ENCODE peak calls at places on chromosomes 5 and 9, in ten cellular contexts. S, R, T, C, Y, W, H, U, O and B are unnamed samples. For H3K9me3, the result is how much of the 10 kb centered on the place peaks cover.

GRCh38 chr5:141250576-141250975 is 5.4 kb downstream of the PCDHB15 start:
- DNase-seq in S (no peak), R (no peak), T (no peak), C (no peak), Y (no peak), W (no peak), H (no peak), U (no peak), O (no peak), B (no peak)

GRCh38 chr9:126880226-126880946 is 19.9 kb downstream of the ZBTB34 start:
- DNase-seq in S (no peak), R (no peak), T (no peak), C (no peak), Y (no peak), W (no peak), H (no peak), U (no peak), O (no peak), B (no peak)

GRCh38 chr9:132694144-132694543 is 23.9 kb downstream of the GTF3C4 start:
- DNase-seq in S (peak), R (no peak), T (no peak), C (no peak), Y (no peak), W (no peak), H (no peak), U (no peak), O (no peak), B (no peak)

GRCh38 chr5:2997179-2997578 is 245.7 kb upstream of the IRX2 start:
- DNase-seq in S (no peak), R (no peak), T (no peak), C (no peak), Y (no peak), W (no peak), H (no peak), U (no peak), O (no peak), B (no peak)

GRCh38 chr5:43040287-43041098 is at the start of gene ANXA2R:
- DNase-seq in S (peak), R (peak), T (peak), C (peak), Y (peak), W (no peak), H (no peak), U (peak), O (peak), B (peak)

GRCh38 chr9:17148324-17148723 is 13.5 kb downstream of the CNTLN start:
- DNase-seq in S (no peak), R (no peak), T (no peak), C (no peak), Y (no peak), W (no peak), H (no peak), U (no peak), O (no peak), B (no peak)

GRCh38 chr9:26459959-26460358 is 432.6 kb downstream of the CAAP1 start:
- DNase-seq in S (no peak), R (no peak), T (no peak), C (no peak), Y (no peak), W (no peak), H (no peak), U (no peak), O (no peak), B (no peak)

GRCh38 chr5:134935711-134936602 is 31.0 kb downstream of the PCBD2 start:
- DNase-seq in S (no peak), R (no peak), T (no peak), C (no peak), Y (no peak), W (no peak), H (no peak), U (no peak), O (no peak), B (no peak)

GRCh38 chr9:81351166-81351565 is 338.2 kb downstream of the TLE1 start:
- DNase-seq in S (no peak), R (no peak), T (no peak), C (no peak), Y (no peak), W (no peak), H (no peak), U (no peak), O (no peak), B (no peak)

GRCh38 chr9:503881-504852 is 289.5 kb downstream of the DOCK8 start:
- DNase-seq in S (peak), R (peak), T (peak), C (peak), Y (peak), W (no peak), H (peak), U (peak), O (peak), B (peak)

GRCh38 chr5:7850533-7851239 is at the start of gene CFAP90:
- DNase-seq in S (peak), R (peak), T (peak), C (peak), Y (peak), W (no peak), H (peak), U (peak), O (peak), B (no peak)

GRCh38 chr5:134129411-134130238 is 15.1 kb downstream of the TCF7 start:
- DNase-seq in S (no peak), R (no peak), T (no peak), C (no peak), Y (no peak), W (no peak), H (no peak), U (no peak), O (no peak), B (no peak)

GRCh38 chr5:77326986-77327734 is 116.7 kb downstream of the PDE8B start:
- DNase-seq in S (no peak), R (no peak), T (no peak), C (no peak), Y (no peak), W (no peak), H (no peak), U (no peak), O (no peak), B (no peak)

GRCh38 chr5:141650851-141651727 is at the start of gene FCHSD1:
- DNase-seq in S (peak), R (peak), T (peak), C (peak), Y (peak), W (peak), H (peak), U (peak), O (peak), B (peak)

GRCh38 chr5:33890633-33891032 is 1.2 kb downstream of the ADAMTS12 start:
- DNase-seq in S (no peak), R (no peak), T (no peak), C (no peak), Y (no peak), W (no peak), H (no peak), U (no peak), O (no peak), B (no peak)

GRCh38 chr5:168780888-168781287 is 201.7 kb upstream of the PANK3 start:
- DNase-seq in S (no peak), R (no peak), T (no peak), C (no peak), Y (no peak), W (no peak), H (no peak), U (no peak), O (no peak), B (no peak)

GRCh38 chr5:10445352-10445751 is 3.7 kb downstream of the ROPN1L start:
- DNase-seq in S (no peak), R (no peak), T (no peak), C (no peak), Y (no peak), W (no peak), H (no peak), U (no peak), O (no peak), B (no peak)

GRCh38 chr9:122789256-122790046 is 718 bp downstream of the OR5C1 start:
- DNase-seq in S (no peak), R (no peak), T (no peak), C (no peak), Y (no peak), W (no peak), H (no peak), U (no peak), O (no peak), B (no peak)

GRCh38 chr9:129185991-129186390 is 7.9 kb upstream of the IER5L start:
- DNase-seq in S (no peak), R (no peak), T (no peak), C (no peak), Y (no peak), W (no peak), H (no peak), U (no peak), O (no peak), B (no peak)

GRCh38 chr9:98599566-98599965 is 109.2 kb downstream of the GABBR2 start:
- DNase-seq in S (no peak), R (no peak), T (no peak), C (no peak), Y (no peak), W (no peak), H (no peak), U (no peak), O (no peak), B (no peak)

GRCh38 chr5:56951946-56952691 is at the start of gene MIER3:
- DNase-seq in S (peak), R (peak), T (peak), C (peak), Y (peak), W (peak), H (peak), U (peak), O (peak), B (peak)

GRCh38 chr5:143142596-143143435 is 260.7 kb downstream of the NR3C1 start:
- DNase-seq in S (no peak), R (peak), T (peak), C (no peak), Y (peak), W (peak), H (no peak), U (peak), O (no peak), B (peak)

GRCh38 chr9:120676767-120677402 is 37.4 kb downstream of the MEGF9 start:
- DNase-seq in S (no peak), R (no peak), T (no peak), C (no peak), Y (no peak), W (no peak), H (no peak), U (no peak), O (no peak), B (no peak)

GRCh38 chr5:4945296-4945695 is 194.8 kb upstream of the ADAMTS16 start:
- DNase-seq in S (no peak), R (no peak), T (no peak), C (no peak), Y (no peak), W (no peak), H (no peak), U (no peak), O (no peak), B (no peak)

GRCh38 chr5:150154618-150155134 is 969 bp downstream of the PDGFRB start:
- DNase-seq in S (no peak), R (no peak), T (no peak), C (no peak), Y (no peak), W (no peak), H (no peak), U (no peak), O (no peak), B (no peak)

GRCh38 chr5:64532657-64533056 is 26.8 kb downstream of the RGS7BP start:
- DNase-seq in S (no peak), R (no peak), T (no peak), C (no peak), Y (no peak), W (no peak), H (no peak), U (no peak), O (no peak), B (no peak)

GRCh38 chr9:23543420-23543819 is 282.6 kb downstream of the ELAVL2 start:
- DNase-seq in S (no peak), R (no peak), T (peak), C (no peak), Y (no peak), W (no peak), H (no peak), U (no peak), O (no peak), B (no peak)

GRCh38 chr9:113042884-113043657 is 13.5 kb downstream of the ZFP37 start:
- DNase-seq in S (no peak), R (no peak), T (no peak), C (no peak), Y (no peak), W (no peak), H (no peak), U (no peak), O (no peak), B (no peak)
- H3K9me3 ChIP-seq in S (half or more), R (under half), T (half or more), C (half or more), Y (half or more), W (half or more), H (under half), U (under half), O (under half), B (half or more)

DNA sequence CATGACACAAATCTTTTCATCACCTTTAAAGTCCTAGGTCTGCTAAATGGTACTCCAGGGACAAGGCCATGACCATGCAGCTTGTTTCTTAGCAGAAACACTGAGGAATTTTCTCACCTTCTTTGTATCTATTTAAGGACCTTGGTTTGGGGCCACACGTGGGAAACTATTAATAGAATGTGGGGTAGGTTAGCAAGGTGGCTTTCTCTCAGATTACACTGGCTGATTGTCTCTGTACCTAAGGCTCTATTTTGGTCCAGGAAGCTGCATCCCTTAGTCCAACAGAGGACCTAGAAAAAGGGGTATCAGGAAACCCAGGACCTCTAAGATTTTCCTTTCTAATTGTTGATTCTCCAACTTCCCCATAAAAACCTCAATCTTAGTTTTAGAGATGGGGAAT is 36.3 kb upstream of the FRMD3 start:
- DNase-seq in S (no peak), R (no peak), T (no peak), C (no peak), Y (no peak), W (no peak), H (no peak), U (no peak), O (no peak), B (no peak)
- H3K27ac ChIP-seq in S (no peak), R (no peak), T (no peak), C (no peak), Y (no peak), W (no peak), H (no peak), U (no peak), O (no peak), B (no peak)

DNA sequence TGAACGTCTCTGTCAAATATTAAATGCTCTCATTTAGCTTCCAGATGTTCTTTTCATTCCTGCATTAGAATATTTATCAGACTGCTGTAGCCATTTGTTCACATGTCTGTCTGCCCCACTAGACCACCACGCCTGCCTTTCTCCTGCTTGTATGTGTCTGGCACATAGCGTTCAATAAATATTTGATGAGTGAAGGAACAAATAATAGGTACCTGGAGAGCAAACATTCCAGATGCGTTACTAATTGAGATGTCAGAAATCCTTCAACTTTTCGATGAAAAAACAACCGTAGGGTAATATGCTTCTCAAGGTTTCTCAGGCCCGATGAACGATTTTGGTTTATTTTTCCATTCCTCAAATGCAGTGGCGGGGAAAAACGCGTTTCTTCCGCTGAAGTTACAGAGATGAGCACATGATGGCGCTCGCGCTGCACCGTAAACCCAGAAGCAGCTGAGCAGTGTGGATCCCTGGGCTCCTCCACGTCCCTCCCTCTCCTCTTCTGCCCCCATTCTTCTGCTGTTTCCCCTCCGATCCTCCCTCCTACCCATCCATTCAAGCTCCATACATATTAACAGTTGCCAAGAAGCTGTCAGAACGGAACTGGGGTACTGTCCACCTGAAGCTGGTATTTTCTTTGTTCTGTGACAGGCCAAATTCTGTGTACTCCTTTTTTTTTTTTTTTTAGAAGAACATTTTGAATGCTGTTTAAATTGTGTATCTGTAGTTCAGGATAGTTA is 245.4 kb downstream of the MPDZ start:
- DNase-seq in S (peak), R (peak), T (peak), C (peak), Y (peak), W (no peak), H (peak), U (peak), O (peak), B (peak)
- H3K4me3 ChIP-seq in S (no peak), R (no peak), T (no peak), C (no peak), Y (peak), W (peak), H (peak), U (no peak), O (peak), B (no peak)

DNA sequence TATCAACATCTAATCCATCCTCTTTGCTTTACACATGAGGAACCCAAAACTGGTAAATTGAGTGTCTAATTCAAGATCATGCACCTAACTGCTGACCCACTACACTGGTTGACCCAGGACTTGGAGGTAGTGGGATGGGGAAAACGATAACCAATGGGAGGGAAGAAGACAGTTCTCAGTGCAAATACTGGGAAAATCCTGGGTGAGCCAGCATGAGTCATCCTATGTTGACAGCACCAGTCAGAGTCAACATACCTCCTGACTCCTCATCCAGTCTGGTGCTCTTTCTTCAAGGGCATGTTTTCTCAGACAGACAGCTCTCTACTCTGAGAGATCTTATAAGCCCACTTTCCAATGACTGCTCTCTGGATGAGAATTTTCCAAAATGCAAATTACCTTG is 232.8 kb upstream of the PTGER4 start:
- DNase-seq in S (no peak), R (no peak), T (peak), C (peak), Y (no peak), W (no peak), H (no peak), U (no peak), O (no peak), B (no peak)
- H3K9me3 ChIP-seq in S (under half), R (under half), T (under half), C (under half), Y (under half), W (under half), H (under half), U (under half), O (under half), B (under half)

GRCh38 chr5:139744471-139745120 is 51.0 kb upstream of the PSD2 start:
- DNase-seq in S (no peak), R (no peak), T (peak), C (no peak), Y (no peak), W (no peak), H (no peak), U (no peak), O (no peak), B (no peak)
- H3K27ac ChIP-seq in S (no peak), R (no peak), T (no peak), C (no peak), Y (no peak), W (peak), H (no peak), U (no peak), O (peak), B (no peak)